ENCODE peak calls at places on chromosomes 16 and 17, in six cellular contexts. J is mesendoderm, A is neuronal stem cell, N is mesenchymal stem cell, G is H1, I is IMR-90. Y is an unnamed sample.
A peak's percentile ranks its signal among the peaks of the same experiment; 100 is the strongest.

GRCh38 chr17:60157487-60158040 is 7.8 kb downstream of the CA4 start:
- DNase-seq in G (peak; percentile 51), I (no peak), J (no peak), A (no peak), N (no peak), Y (peak; percentile 46)

GRCh38 chr17:46020023-46020735 is 21.1 kb downstream of the STH start:
- DNase-seq in J (no peak), A (no peak), G (no peak), I (no peak), N (no peak), Y (no peak)

GRCh38 chr17:8022358-8023038 is 16.4 kb upstream of the ALOX15B start:
- DNase-seq in I (peak; percentile 15), G (no peak), J (peak; percentile 78), N (peak; percentile 32), A (no peak), Y (no peak)

GRCh38 chr17:50863221-50863843 is 2.8 kb downstream of the TOB1 start:
- DNase-seq in J (peak; percentile 70), N (peak; percentile 53), A (no peak), I (no peak), G (peak; percentile 72), Y (peak; percentile 75)

GRCh38 chr16:10979717-10980601 is 35.6 kb downstream of the CLEC16A start:
- DNase-seq in I (no peak), J (no peak), G (no peak), N (no peak), A (no peak), Y (peak; percentile 70)

GRCh38 chr16:31064882-31065461 is 9.1 kb downstream of the ZNF668 start:
- DNase-seq in I (peak; percentile 97), A (no peak), N (peak; percentile 93), G (no peak), J (no peak), Y (no peak)

GRCh38 chr17:69468211-69468610 is 53.7 kb downstream of the MAP2K6 start:
- DNase-seq in A (no peak), I (no peak), J (peak; percentile 22), N (no peak), G (no peak), Y (no peak)

GRCh38 chr16:56347670-56348069 is 77.7 kb downstream of the AMFR start:
- DNase-seq in N (no peak), J (no peak), A (no peak), G (no peak), I (no peak), Y (no peak)

GRCh38 chr17:36850794-36851193 is 86.5 kb upstream of the LHX1 start:
- DNase-seq in N (peak; percentile 84), I (peak; percentile 74), G (no peak), A (no peak), J (peak; percentile 82), Y (no peak)

GRCh38 chr16:77404823-77405222 is 30.0 kb downstream of the ADAMTS18 start:
- DNase-seq in I (no peak), N (no peak), J (peak; percentile 33), G (no peak), A (no peak), Y (no peak)

GRCh38 chr17:76147211-76148014 is 6.4 kb upstream of the FOXJ1 start:
- DNase-seq in J (no peak), I (peak; percentile 26), G (no peak), N (peak; percentile 38), A (no peak), Y (peak; percentile 39)

GRCh38 chr17:43546317-43547188 is at the start of gene ETV4:
- DNase-seq in I (peak; percentile 89), N (peak; percentile 96), A (peak; percentile 94), J (peak; percentile 97), G (peak; percentile 96), Y (peak; percentile 99)

GRCh38 chr17:31515226-31515759 is 123.8 kb downstream of the RAB11FIP4 start:
- DNase-seq in G (no peak), N (no peak), J (no peak), A (no peak), I (no peak), Y (no peak)
- H3K4ac ChIP-seq in G (no peak overlapping the region), N (no peak overlapping the region), J (no peak overlapping the region), A (no peak overlapping the region), I (no peak overlapping the region), Y (no peak overlapping the region)

DNA sequence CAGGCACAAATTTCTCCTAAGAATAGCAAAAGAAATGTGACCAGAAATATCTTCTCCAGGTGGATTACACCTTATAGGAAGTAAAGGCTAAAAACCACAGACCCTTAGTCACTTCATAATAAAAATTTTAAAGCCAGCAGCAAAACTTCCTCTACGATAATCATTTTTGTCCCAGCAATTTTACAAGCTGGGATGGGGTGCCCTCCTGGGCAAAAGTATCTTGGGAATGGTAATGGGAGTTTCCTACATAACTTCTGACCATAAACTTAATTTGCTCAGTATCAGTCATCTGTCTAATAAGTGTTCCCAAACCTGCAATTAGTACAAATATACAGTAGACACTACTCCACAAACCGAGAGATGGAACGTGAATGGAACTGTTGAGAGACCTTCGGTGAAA is 3.0 kb downstream of the PHF12 start:
- DNase-seq in J (no peak), G (no peak), A (no peak), I (no peak), N (no peak), Y (no peak)
- H3K4ac ChIP-seq in J (no peak overlapping the region), G (no peak overlapping the region), A (no peak overlapping the region), I (peak overlapping the region; percentile 80), N (no peak overlapping the region), Y (no peak overlapping the region)

GRCh38 chr17:41629826-41630670 is 5.7 kb upstream of the KRT17 start:
- DNase-seq in G (no peak), I (no peak), N (no peak), A (no peak), J (no peak), Y (no peak)

GRCh38 chr17:41627316-41628072 is 3.1 kb upstream of the KRT17 start:
- DNase-seq in I (no peak), G (no peak), J (no peak), A (no peak), N (no peak), Y (peak; percentile 73)

GRCh38 chr17:41631025-41631889 is 6.9 kb upstream of the KRT17 start:
- DNase-seq in I (no peak), A (no peak), N (no peak), J (no peak), G (no peak), Y (no peak)

GRCh38 chr17:41631890-41632269 is 7.5 kb upstream of the KRT17 start:
- DNase-seq in A (no peak), G (no peak), J (no peak), I (no peak), N (no peak), Y (no peak)

GRCh38 chr17:41629316-41629715 is 4.9 kb upstream of the KRT17 start:
- DNase-seq in I (no peak), J (no peak), G (no peak), N (no peak), A (no peak), Y (no peak)
- H3K4ac ChIP-seq in I (no peak overlapping the region), J (no peak overlapping the region), G (no peak overlapping the region), N (no peak overlapping the region), A (no peak overlapping the region), Y (no peak overlapping the region)

DNA sequence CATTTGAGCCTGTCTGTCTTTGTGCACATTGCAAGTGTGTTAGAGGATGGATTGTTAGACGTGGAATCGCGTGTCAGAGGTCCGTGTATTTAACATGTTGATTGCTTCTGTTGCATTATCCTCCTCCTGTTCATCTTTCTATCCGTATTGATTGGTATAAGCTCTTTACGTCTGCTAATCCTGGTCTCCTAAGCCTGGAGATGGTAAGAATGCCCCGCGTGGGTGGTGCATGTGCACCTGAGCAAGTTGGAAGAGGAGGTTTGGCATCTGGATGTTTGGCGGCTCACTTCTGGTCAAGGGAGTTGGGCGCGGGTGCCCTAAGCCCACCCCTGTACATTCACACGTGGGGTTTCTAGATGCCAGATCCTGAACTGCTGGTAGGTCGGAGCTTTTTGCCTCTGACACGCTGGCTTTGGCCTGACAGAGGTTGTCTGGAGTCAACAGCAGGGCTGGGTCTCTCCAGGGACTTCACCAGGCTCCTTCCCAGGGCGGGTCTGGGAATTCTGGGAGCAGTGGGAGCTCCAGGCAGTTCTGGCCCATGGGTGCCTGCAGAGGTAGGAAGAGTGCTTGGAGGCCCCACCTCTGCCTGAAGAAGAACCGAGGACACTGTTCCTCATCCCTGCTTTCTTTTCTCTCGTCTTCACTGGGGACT is 107.3 kb downstream of the OR1D5 start:
- DNase-seq in N (no peak), A (no peak), I (no peak), J (no peak), G (no peak), Y (no peak)
- H3K4ac ChIP-seq in N (no peak overlapping the region), A (no peak overlapping the region), I (peak overlapping the region; percentile 77), J (no peak overlapping the region), G (no peak overlapping the region), Y (no peak overlapping the region)

DNA sequence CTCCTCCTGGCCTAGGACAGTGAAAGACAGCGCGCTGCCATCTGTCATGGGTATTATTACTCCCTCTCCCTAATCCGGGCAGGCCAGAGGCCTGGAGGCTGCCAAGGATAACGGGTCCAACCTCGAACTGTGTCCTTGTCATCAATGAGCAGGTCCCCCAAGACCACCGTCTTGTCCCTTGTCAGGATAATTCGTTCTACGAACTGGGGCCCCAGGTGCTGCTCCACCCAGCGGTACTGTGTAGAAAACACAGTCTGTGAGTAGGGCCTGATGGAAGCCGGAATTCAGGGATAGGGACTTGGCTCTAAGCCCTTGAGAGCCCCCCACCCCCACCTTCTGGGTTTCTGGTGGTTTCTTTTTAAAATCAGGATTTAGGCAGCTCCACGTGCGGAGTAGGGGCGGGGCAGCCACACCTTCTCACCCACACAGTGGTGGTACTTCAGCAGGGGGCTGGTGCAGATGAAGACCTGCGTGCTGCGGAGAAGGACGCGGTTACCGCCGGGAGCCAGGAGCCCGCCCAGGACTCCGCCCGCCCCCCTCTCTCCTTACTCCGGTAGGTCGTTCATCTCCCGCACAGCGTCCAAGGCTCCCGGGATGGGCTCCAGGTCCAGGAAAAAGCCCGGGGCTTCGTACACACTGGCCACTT is 787 bp downstream of the NT5C start:
- DNase-seq in A (no peak), G (peak; percentile 79), J (peak; percentile 91), I (peak; percentile 58), N (peak; percentile 81), Y (peak; percentile 86)
- H3K4ac ChIP-seq in A (peak overlapping the region; percentile 19), G (no peak overlapping the region), J (peak overlapping the region; percentile 82), I (peak overlapping the region; percentile 49), N (peak overlapping the region; percentile 95), Y (no peak overlapping the region)

GRCh38 chr16:81564368-81565060 is 119.9 kb downstream of the CMIP start:
- DNase-seq in N (no peak), I (no peak), A (no peak), G (no peak), J (no peak), Y (no peak)
- H3K4ac ChIP-seq in N (no peak overlapping the region), I (no peak overlapping the region), A (no peak overlapping the region), G (no peak overlapping the region), J (no peak overlapping the region), Y (no peak overlapping the region)

DNA sequence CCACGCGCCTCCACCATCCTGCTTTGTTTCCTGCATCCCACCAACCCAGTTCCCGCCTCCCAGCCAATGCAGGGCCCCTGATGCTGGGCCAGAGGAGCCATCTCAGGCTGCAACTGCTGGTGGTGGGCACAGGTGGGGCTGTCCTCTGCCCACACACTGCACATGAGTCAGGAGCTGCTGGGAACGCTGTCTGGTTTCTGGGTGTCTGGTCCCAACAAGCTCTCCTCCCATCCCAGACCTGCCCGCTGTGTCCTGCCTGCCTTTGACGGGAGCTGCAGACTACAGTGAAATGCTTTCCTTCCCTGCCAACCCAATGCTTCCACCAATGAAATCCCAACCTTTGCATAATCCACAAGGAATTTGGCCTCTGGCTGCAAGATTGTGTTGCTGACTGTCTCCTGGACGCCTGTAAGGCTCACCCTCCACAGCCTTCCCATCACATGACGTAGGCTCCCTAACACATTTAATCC is 98.9 kb downstream of the N4BP1 start:
- DNase-seq in J (peak; percentile 77), A (no peak), G (no peak), N (peak; percentile 18), I (peak; percentile 68), Y (no peak)
- H3K4ac ChIP-seq in J (no peak overlapping the region), A (no peak overlapping the region), G (no peak overlapping the region), N (no peak overlapping the region), I (no peak overlapping the region), Y (no peak overlapping the region)

Y was measured in H9.